ENCODE peak calls at places on chromosomes 1 and 21, in ten cellular contexts. H is HS-5; C is left ventricle myocardium inferior; N is fibroblast of mammary gland; R is LoVo; U is fibroblast of pulmonary artery; S is stimulated activated naive CD8-positive, alpha-beta T cell treated with anti-CD3 and anti-CD28 coated beads, Interleukin-15, Interleukin-2, amounts not matched to agents 100 U/mL and 50 U/mL, for 24 hours; T is C1 segment of cervical spinal cord; D is RPMI7951; V is K562. J is an unnamed sample.

GRCh38 chr1:12016182-12016581 is 3.1 kb upstream of the MIIP start:
- DNase-seq in H (no peak), S (no peak), D (no peak), U (no peak), N (no peak), R (no peak), V (no peak), T (no peak), C (no peak), J (no peak)

GRCh38 chr1:229310833-229311232 is 32.0 kb downstream of the CCSAP start:
- DNase-seq in D (no peak), S (no peak), U (no peak), C (no peak), R (no peak), N (peak), V (no peak), T (no peak), H (no peak), J (no peak)

GRCh38 chr1:203133969-203134725 is 6.6 kb downstream of the ADORA1 start:
- DNase-seq in S (no peak), N (peak), H (no peak), C (no peak), R (no peak), V (no peak), D (peak), T (no peak), U (peak), J (no peak)

GRCh38 chr1:96010000-96010399 is 711.6 kb upstream of the PTBP2 start:
- DNase-seq in V (no peak), T (no peak), N (no peak), D (no peak), U (no peak), H (no peak), C (no peak), S (no peak), R (no peak), J (no peak)

GRCh38 chr1:42340093-42340492 is 5.1 kb upstream of the FOXJ3 start:
- DNase-seq in R (peak), C (no peak), N (peak), H (no peak), S (no peak), T (no peak), U (no peak), D (peak), V (no peak), J (peak)

GRCh38 chr1:243792891-243793290 is 57.2 kb downstream of the AKT3 start:
- DNase-seq in N (no peak), R (no peak), S (no peak), V (no peak), H (no peak), D (no peak), U (no peak), T (no peak), C (no peak), J (no peak)

GRCh38 chr1:2301607-2302291 is 73.6 kb downstream of the SKI start:
- DNase-seq in U (no peak), N (no peak), H (no peak), V (no peak), R (no peak), T (no peak), S (peak), D (no peak), C (no peak), J (no peak)

GRCh38 chr1:183604048-183604808 is 14.0 kb upstream of the NCF2 start:
- DNase-seq in H (no peak), C (no peak), U (peak), N (peak), V (peak), D (peak), R (no peak), S (no peak), T (no peak), J (no peak)

GRCh38 chr1:178388398-178389161 is 108.2 kb downstream of the CLEC20A start:
- DNase-seq in H (no peak), V (no peak), S (no peak), R (no peak), N (peak), D (no peak), C (no peak), T (no peak), U (peak), J (no peak)

GRCh38 chr1:89535537-89535936 is 10.9 kb downstream of the LRRC8B start:
- DNase-seq in T (no peak), V (no peak), C (no peak), U (no peak), H (no peak), S (no peak), D (no peak), N (no peak), R (no peak), J (no peak)

GRCh38 chr1:1419812-1420653 is 1.0 kb downstream of the ANKRD65 start:
- DNase-seq in U (no peak), T (peak), H (no peak), N (no peak), D (no peak), V (no peak), C (no peak), S (no peak), R (no peak), J (no peak)

GRCh38 chr1:94239796-94240195 is 2.4 kb upstream of the ARHGAP29 start:
- DNase-seq in V (no peak), D (peak), U (no peak), N (peak), C (no peak), H (no peak), R (no peak), T (no peak), S (no peak), J (no peak)

GRCh38 chr1:109181807-109182163 is 31.9 kb upstream of the SARS1 start:
- DNase-seq in U (no peak), V (no peak), D (no peak), S (no peak), T (no peak), N (no peak), H (no peak), C (no peak), R (no peak), J (no peak)

GRCh38 chr1:59568158-59568935 is 246.4 kb upstream of the HOOK1 start:
- DNase-seq in N (no peak), C (no peak), R (no peak), U (peak), H (no peak), S (no peak), T (no peak), V (no peak), D (peak), J (no peak)

GRCh38 chr1:162497723-162498441 is at the start of gene UHMK1:
- DNase-seq in T (peak), V (peak), R (peak), U (peak), S (peak), N (peak), D (peak), H (peak), C (peak), J (peak)

GRCh38 chr1:153349363-153350340 is 1.0 kb upstream of the PGLYRP4 start:
- DNase-seq in H (no peak), U (no peak), S (no peak), V (peak), C (no peak), D (no peak), R (no peak), N (no peak), T (no peak), J (no peak)

GRCh38 chr1:100721502-100722205 is 2.1 kb downstream of the VCAM1 start:
- DNase-seq in R (no peak), H (peak), C (no peak), D (peak), S (no peak), T (no peak), N (peak), V (no peak), U (peak), J (no peak)

GRCh38 chr21:15362458-15362857 is 297.7 kb upstream of the NRIP1 start:
- DNase-seq in R (no peak), V (no peak), T (no peak), D (no peak), N (no peak), S (no peak), C (no peak), H (no peak), U (no peak), J (no peak)

GRCh38 chr1:40783001-40783905 is at the start of gene KCNQ4:
- DNase-seq in D (no peak), S (peak), N (no peak), C (peak), H (no peak), T (peak), R (peak), V (peak), U (no peak), J (peak)

GRCh38 chr1:24329797-24330543 is 10.8 kb downstream of the GRHL3 start:
- DNase-seq in C (no peak), S (no peak), T (no peak), N (no peak), R (no peak), V (no peak), H (no peak), U (peak), D (no peak), J (no peak)

GRCh38 chr1:211975152-211975941 is 60.0 kb downstream of the INTS7 start:
- DNase-seq in D (no peak), V (no peak), H (no peak), N (no peak), C (no peak), T (no peak), R (no peak), S (no peak), U (peak), J (no peak)

GRCh38 chr1:57848406-57848805 is 424.5 kb upstream of the DAB1 start:
- DNase-seq in U (peak), V (no peak), C (no peak), R (no peak), H (no peak), T (no peak), D (no peak), S (no peak), N (peak), J (no peak)

GRCh38 chr1:53598956-53599355 is 139.8 kb downstream of the DMRTB1 start:
- DNase-seq in U (no peak), S (no peak), D (no peak), C (no peak), V (no peak), R (no peak), N (no peak), H (no peak), T (no peak), J (no peak)

GRCh38 chr1:31155216-31155806 is 84.4 kb downstream of the NKAIN1 start:
- DNase-seq in V (peak), N (peak), S (peak), T (peak), H (peak), D (peak), U (peak), C (peak), R (peak), J (peak)

GRCh38 chr1:4736254-4736653 is 81.8 kb downstream of the AJAP1 start:
- DNase-seq in N (no peak), U (no peak), H (no peak), S (no peak), T (no peak), C (no peak), V (no peak), R (no peak), D (no peak), J (no peak)

GRCh38 chr21:42161957-42162681 is 56.8 kb upstream of the ABCG1 start:
- DNase-seq in T (no peak), S (peak), N (peak), C (no peak), V (no peak), H (no peak), R (no peak), U (no peak), D (no peak), J (no peak)

GRCh38 chr1:223819730-223820514 is 25.8 kb downstream of the TP53BP2 start:
- DNase-seq in V (no peak), R (peak), D (no peak), S (no peak), T (no peak), C (no peak), N (peak), U (peak), H (no peak), J (peak)

GRCh38 chr1:81296584-81296983 is 504.1 kb upstream of the ADGRL2 start:
- DNase-seq in H (no peak), C (no peak), R (no peak), V (no peak), S (no peak), N (no peak), U (peak), D (no peak), T (no peak), J (no peak)